ENCODE peak calls at places on chromosome 13, in four cellular contexts. P is NCI-H1417, U is astrocyte of the cerebellum, Q is GM04503. C is an unnamed sample.

GRCh38 chr13:34145061-34145460 is 327.1 kb downstream of the RFC3 start:
- DNase-seq in Q (no peak), U (no peak), P (no peak), C (no peak)

GRCh38 chr13:95375706-95376105 is 74.5 kb upstream of the ABCC4 start:
- DNase-seq in U (peak), P (no peak), Q (no peak), C (no peak)

GRCh38 chr13:43357435-43358065 is 334.2 kb downstream of the DNAJC15 start:
- DNase-seq in Q (no peak), P (no peak), U (no peak), C (no peak)

GRCh38 chr13:96792188-96792587 is 202.1 kb downstream of the OXGR1 start:
- DNase-seq in Q (no peak), P (no peak), U (no peak), C (no peak)

GRCh38 chr13:43804461-43805070 is 17.8 kb upstream of the ENOX1 start:
- DNase-seq in Q (no peak), U (peak), P (peak), C (no peak)

GRCh38 chr13:90403330-90404082 is 944.0 kb upstream of the MIR17HG start:
- DNase-seq in Q (no peak), P (no peak), U (no peak), C (no peak)

GRCh38 chr13:50650936-50651638 is 192.4 kb downstream of the DLEU7 start:
- DNase-seq in Q (no peak), U (no peak), P (no peak), C (no peak)

GRCh38 chr13:79780240-79780639 is 299.3 kb downstream of the NDFIP2 start:
- DNase-seq in P (no peak), Q (no peak), U (no peak), C (no peak)

GRCh38 chr13:39023761-39024160 is 14.1 kb downstream of the PROSER1 start:
- DNase-seq in Q (no peak), P (no peak), U (no peak), C (no peak)

GRCh38 chr13:110700186-110700585 is 5.7 kb downstream of the CARS2 start:
- DNase-seq in P (no peak), U (no peak), Q (no peak), C (no peak)

GRCh38 chr13:44012910-44013309 is 133.2 kb downstream of the LACC1 start:
- DNase-seq in P (no peak), Q (no peak), U (no peak), C (no peak)

GRCh38 chr13:108858676-108859075 is 229.3 kb downstream of the MYO16 start:
- DNase-seq in Q (no peak), U (no peak), P (no peak), C (no peak)

GRCh38 chr13:65911546-65912193 is 1318.5 kb downstream of the PCDH9 start:
- DNase-seq in U (no peak), P (no peak), Q (no peak), C (no peak)

GRCh38 chr13:41144576-41144975 is 12.0 kb upstream of the KBTBD6 start:
- DNase-seq in P (no peak), Q (no peak), U (no peak), C (no peak)

GRCh38 chr13:73738626-73739025 is 395.6 kb downstream of the KLF12 start:
- DNase-seq in Q (no peak), U (no peak), P (no peak), C (no peak)

GRCh38 chr13:32838985-32839384 is 177.2 kb upstream of the KL start:
- DNase-seq in P (peak), U (no peak), Q (no peak), C (no peak)

GRCh38 chr13:87094646-87095045 is 576.5 kb upstream of the SLITRK5 start:
- DNase-seq in U (no peak), Q (no peak), P (no peak), C (no peak)

GRCh38 chr13:24746618-24747247 is 17.2 kb upstream of the RNF17 start:
- DNase-seq in U (no peak), P (no peak), Q (no peak), C (no peak)

GRCh38 chr13:33126909-33127607 is 110.8 kb downstream of the KL start:
- DNase-seq in U (no peak), P (no peak), Q (no peak), C (no peak)

GRCh38 chr13:36758345-36758744 is 60.7 kb upstream of the RFXAP start:
- DNase-seq in Q (no peak), P (no peak), U (no peak), C (no peak)

GRCh38 chr13:47036291-47037008 is 139.6 kb upstream of the HTR2A start:
- DNase-seq in U (no peak), Q (no peak), P (no peak), C (no peak)

GRCh38 chr13:97018029-97018819 is 23.9 kb upstream of the OXGR1 start:
- DNase-seq in U (peak), P (peak), Q (no peak), C (peak)

GRCh38 chr13:73421310-73421912 is 362.6 kb downstream of the KLF5 start:
- DNase-seq in P (no peak), Q (no peak), U (peak), C (no peak)